ENCODE peak calls at places on chromosomes 2 and 18, in seven cellular contexts. G is colonic mucosa, K is HepG2, I is neural progenitor cell, O is IMR-90, X is upper lobe of left lung, U is tibial nerve. E is an unnamed sample.

GRCh38 chr2:223626713-223627112 is 24.6 kb upstream of the SCG2 start:
- DNase-seq in U (no peak), O (peak; percentile 75), G (no peak), I (no peak), K (no peak), X (no peak), E (no peak)

GRCh38 chr2:240442891-240443715 is 7.6 kb downstream of the GPC1 start:
- DNase-seq in O (no peak), X (no peak), G (no peak), K (no peak), I (no peak), U (no peak), E (no peak)

GRCh38 chr2:102442967-102443828 is 20.2 kb downstream of the IL18RAP start:
- DNase-seq in I (peak; percentile 40), G (peak; percentile 34), X (no peak), K (peak; percentile 30), O (peak; percentile 39), U (peak; percentile 41), E (no peak)

GRCh38 chr2:118580651-118581050 is 266.8 kb downstream of the EN1 start:
- DNase-seq in G (no peak), U (no peak), K (no peak), X (no peak), I (no peak), O (no peak), E (no peak)

GRCh38 chr18:60027397-60027796 is 127.6 kb downstream of the PMAIP1 start:
- DNase-seq in X (no peak), I (no peak), K (peak; percentile 15), O (no peak), G (no peak), U (no peak), E (no peak)

GRCh38 chr18:48868468-48869466 is 82.0 kb downstream of the SMAD7 start:
- DNase-seq in O (peak; percentile 34), K (peak; percentile 69), I (no peak), G (no peak), X (peak; percentile 64), U (no peak), E (peak; percentile 65)

GRCh38 chr2:47720559-47720958 is 62.4 kb upstream of the MSH6 start:
- DNase-seq in O (no peak), K (no peak), I (no peak), X (no peak), U (no peak), G (no peak), E (no peak)

GRCh38 chr18:35239314-35239713 is 1.5 kb upstream of the ZNF397 start:
- DNase-seq in X (no peak), O (no peak), K (no peak), U (no peak), G (no peak), I (no peak), E (no peak)

GRCh38 chr18:111292-112014 is 46.9 kb upstream of the USP14 start:
- DNase-seq in U (no peak), K (peak; percentile 59), I (peak; percentile 82), G (peak; percentile 62), X (peak; percentile 69), O (peak; percentile 40), E (peak; percentile 87)

GRCh38 chr18:58129019-58129374 is 85.0 kb downstream of the NEDD4L start:
- DNase-seq in O (no peak), G (peak; percentile 67), U (no peak), I (no peak), K (no peak), X (no peak), E (no peak)

GRCh38 chr2:226031078-226031937 is 631.8 kb downstream of the NYAP2 start:
- DNase-seq in K (peak; percentile 73), O (peak; percentile 69), X (peak; percentile 63), I (peak; percentile 93), G (peak; percentile 30), U (peak; percentile 14), E (peak; percentile 79)

GRCh38 chr2:3341336-3341735 is 36.3 kb downstream of the EIPR1 start:
- DNase-seq in I (no peak), O (no peak), K (no peak), U (no peak), G (no peak), X (no peak), E (no peak)

GRCh38 chr2:37262510-37262909 is 31.1 kb downstream of the NDUFAF7 start:
- DNase-seq in K (no peak), U (no peak), X (no peak), O (no peak), G (no peak), I (no peak), E (no peak)

GRCh38 chr2:197904446-197904845 is 100.1 kb downstream of the PLCL1 start:
- DNase-seq in G (no peak), X (no peak), K (no peak), I (no peak), U (no peak), O (no peak), E (no peak)

GRCh38 chr18:9513971-9514512 is 38.7 kb downstream of the RALBP1 start:
- DNase-seq in U (no peak), K (peak; percentile 72), O (peak; percentile 75), G (no peak), X (no peak), I (no peak), E (no peak)

GRCh38 chr2:232336241-232336736 is 42.3 kb upstream of the ALPP start:
- DNase-seq in O (no peak), G (no peak), I (no peak), K (no peak), U (no peak), X (peak; percentile 14), E (peak; percentile 53)

GRCh38 chr2:76984359-76984758 is 537.8 kb downstream of the LRRTM4 start:
- DNase-seq in U (no peak), G (no peak), I (no peak), X (no peak), O (no peak), K (no peak), E (no peak)

GRCh38 chr2:105872142-105872728 is 127.5 kb downstream of the NCK2 start:
- DNase-seq in X (no peak), K (no peak), G (no peak), I (no peak), O (no peak), U (no peak), E (no peak)

GRCh38 chr18:79516441-79516931 is 120.8 kb downstream of the NFATC1 start:
- DNase-seq in K (no peak), U (no peak), O (no peak), X (no peak), G (peak; percentile 8), I (no peak), E (peak; percentile 46)

GRCh38 chr18:79518028-79518682 is 122.4 kb downstream of the NFATC1 start:
- DNase-seq in I (no peak), O (no peak), G (peak; percentile 13), X (no peak), U (no peak), K (no peak), E (peak; percentile 67)

GRCh38 chr18:79517322-79517721 is 121.6 kb downstream of the NFATC1 start:
- DNase-seq in O (no peak), I (no peak), G (peak; percentile 17), X (no peak), K (no peak), U (no peak), E (peak; percentile 32)

GRCh38 chr18:79515331-79515730 is 119.6 kb downstream of the NFATC1 start:
- DNase-seq in K (no peak), O (no peak), X (no peak), U (no peak), G (peak; percentile 9), I (no peak), E (peak; percentile 60)

GRCh38 chr18:79515944-79516351 is 120.2 kb downstream of the NFATC1 start:
- DNase-seq in U (no peak), X (no peak), G (peak; percentile 16), K (peak; percentile 5), I (no peak), O (no peak), E (peak; percentile 70)
- H3K4me3 ChIP-seq in U (no peak overlapping the region), X (no peak overlapping the region), G (no peak overlapping the region), K (no peak overlapping the region), I (no peak overlapping the region), O (no peak overlapping the region), E (no peak overlapping the region)

DNA sequence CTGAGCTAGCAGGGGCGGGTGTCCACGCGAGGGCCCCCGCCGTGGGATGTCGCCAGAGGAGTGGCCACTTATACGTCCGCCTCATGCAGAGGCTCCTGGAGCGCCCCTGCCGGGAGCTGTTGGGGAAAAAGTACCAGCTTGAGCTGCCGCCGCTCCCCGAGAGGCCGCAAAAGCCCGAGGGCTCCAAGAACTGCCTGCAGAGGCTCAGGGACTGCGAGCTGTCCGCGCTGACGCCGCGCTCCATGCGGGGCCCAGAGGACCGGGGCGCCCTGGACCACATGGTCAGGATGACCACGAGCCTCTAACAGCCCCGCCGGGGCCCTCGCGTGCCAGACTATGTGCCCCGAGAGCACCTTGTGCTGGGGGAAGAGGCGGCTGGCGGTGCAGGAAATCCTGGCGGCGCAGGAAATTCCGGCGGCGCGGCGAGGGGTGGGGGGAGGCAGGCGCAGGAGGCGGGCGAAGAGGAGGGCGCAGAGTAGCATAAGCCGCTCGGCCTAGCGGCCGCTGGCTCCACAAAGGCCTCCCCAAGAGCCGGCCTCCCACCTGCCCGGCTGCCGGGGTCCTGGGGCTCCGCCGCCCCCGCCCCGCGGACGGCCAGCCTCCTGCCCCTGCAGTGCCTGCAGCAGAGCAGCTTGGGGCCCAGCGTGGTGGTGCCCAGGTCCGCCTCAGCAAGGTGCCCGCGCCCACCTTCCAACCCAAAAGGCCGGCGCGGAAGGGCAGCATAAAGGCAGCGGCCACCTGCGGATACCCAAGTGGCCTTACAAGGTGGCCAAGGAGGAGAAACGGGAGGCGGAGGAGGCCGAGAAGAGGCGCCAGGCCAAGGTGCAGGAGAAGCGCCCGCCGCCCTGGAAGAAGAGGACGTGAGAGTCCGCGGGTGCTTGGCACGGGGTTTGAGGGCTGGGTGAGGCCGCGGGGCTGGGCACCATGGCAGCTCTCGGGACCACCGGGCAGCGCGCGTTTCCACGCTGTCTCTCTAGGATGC is 42.1 kb upstream of the TRIM43B start:
- DNase-seq in O (peak; percentile 67), U (peak; percentile 27), K (no peak), I (no peak), X (peak; percentile 62), G (peak; percentile 74), E (peak; percentile 92)
- H3K27ac ChIP-seq in O (peak overlapping the region; percentile 88), U (peak overlapping the region; percentile 63), K (no peak overlapping the region), I (no peak overlapping the region), X (peak overlapping the region; percentile 88), G (peak overlapping the region; percentile 62), E (peak overlapping the region; percentile 67)

DNA sequence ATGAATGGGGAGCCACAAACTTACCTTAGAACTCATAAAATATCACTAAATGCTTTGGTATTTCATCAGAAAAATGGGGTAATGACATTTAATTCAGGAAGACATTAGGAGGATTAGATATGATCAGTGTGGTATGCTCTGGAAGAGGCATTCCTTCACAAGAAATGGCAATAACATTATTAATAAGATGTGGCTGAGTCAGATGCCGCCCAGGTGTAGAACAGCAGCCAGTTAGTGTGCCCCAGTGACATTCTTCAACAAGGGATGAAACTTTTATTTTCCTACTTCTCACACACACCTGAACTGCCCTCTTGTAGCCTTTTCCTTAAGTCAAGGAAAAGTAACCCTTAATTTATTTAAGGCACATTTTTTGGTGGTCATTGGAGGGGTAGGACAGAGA is 69.2 kb upstream of the DYNAP start:
- DNase-seq in O (no peak), K (no peak), X (no peak), U (no peak), I (no peak), G (no peak), E (no peak)
- H3K4me3 ChIP-seq in O (no peak overlapping the region), K (no peak overlapping the region), X (no peak overlapping the region), U (no peak overlapping the region), I (no peak overlapping the region), G (no peak overlapping the region), E (no peak overlapping the region)

DNA sequence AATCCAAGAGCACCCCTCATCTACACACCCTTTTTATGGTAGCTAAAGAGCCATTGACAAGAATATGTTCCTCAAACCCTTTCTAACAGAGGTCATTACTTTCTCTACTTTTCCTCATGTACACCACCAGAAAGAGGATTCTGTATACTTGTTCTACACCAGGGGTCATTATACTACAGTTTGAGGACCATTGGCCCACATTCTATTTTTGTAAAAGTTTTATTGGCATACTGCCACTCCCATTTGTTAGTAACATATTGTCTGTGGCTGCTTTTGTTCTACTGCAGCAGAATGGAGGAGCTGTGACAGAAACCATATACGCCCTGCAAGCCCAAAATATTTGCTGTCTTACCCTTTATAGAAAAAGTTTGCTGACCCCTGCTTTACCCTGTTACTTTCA is 14.3 kb downstream of the HTR2B start:
- DNase-seq in X (no peak), G (no peak), I (no peak), U (no peak), O (peak; percentile 60), K (no peak), E (no peak)
- H3K27ac ChIP-seq in X (no peak overlapping the region), G (no peak overlapping the region), I (no peak overlapping the region), U (no peak overlapping the region), O (peak overlapping the region; percentile 47), K (no peak overlapping the region), E (no peak overlapping the region)